ENCODE peak calls at places on chromosomes 2 and 18, in eight cellular contexts. D, H, L, R, P, A, J and S are unnamed samples.

GRCh38 chr2:230798769-230799399 is 65.9 kb upstream of the ITM2C start:
- DNase-seq in D (peak), H (no peak), L (no peak), R (peak), P (peak), A (peak), J (peak), S (peak)

GRCh38 chr18:56992777-56993176 is 154.1 kb upstream of the BOD1L2 start:
- DNase-seq in D (no peak), H (no peak), L (no peak), R (peak), P (no peak), A (no peak), J (peak), S (peak)

GRCh38 chr2:106030287-106031268 is 163.5 kb downstream of the UXS1 start:
- DNase-seq in D (peak), H (peak), L (no peak), R (peak), P (peak), A (no peak), J (peak), S (peak)

GRCh38 chr2:636649-637405 is 40.4 kb downstream of the TMEM18 start:
- DNase-seq in D (peak), H (peak), L (peak), R (peak), P (peak), A (peak), J (peak), S (peak)

GRCh38 chr2:85936421-85937068 is 47.8 kb upstream of the ST3GAL5 start:
- DNase-seq in D (peak), H (no peak), L (no peak), R (no peak), P (no peak), A (no peak), J (no peak), S (peak)

GRCh38 chr2:100742884-100743283 is 77.1 kb upstream of the NPAS2 start:
- DNase-seq in D (peak), H (no peak), L (no peak), R (peak), P (no peak), A (no peak), J (peak), S (peak)

GRCh38 chr2:207066784-207067460 is 98.8 kb downstream of the KLF7 start:
- DNase-seq in D (no peak), H (no peak), L (no peak), R (no peak), P (no peak), A (no peak), J (no peak), S (no peak)

GRCh38 chr18:3037423-3037915 is 24.5 kb upstream of the LPIN2 start:
- DNase-seq in D (peak), H (no peak), L (no peak), R (peak), P (peak), A (no peak), J (peak), S (peak)

GRCh38 chr2:68169308-68169707 is 11.6 kb downstream of the PNO1 start:
- DNase-seq in D (no peak), H (no peak), L (no peak), R (no peak), P (no peak), A (no peak), J (no peak), S (no peak)

GRCh38 chr2:172288603-172289002 is 138.8 kb upstream of the ITGA6 start:
- DNase-seq in D (no peak), H (no peak), L (no peak), R (no peak), P (peak), A (no peak), J (peak), S (peak)

GRCh38 chr2:205273148-205273547 is 409.2 kb upstream of the NRP2 start:
- DNase-seq in D (no peak), H (no peak), L (no peak), R (no peak), P (peak), A (no peak), J (no peak), S (no peak)

GRCh38 chr2:177843188-177843587 is 229.4 kb downstream of the PDE11A start:
- DNase-seq in D (no peak), H (no peak), L (no peak), R (no peak), P (no peak), A (no peak), J (no peak), S (no peak)

GRCh38 chr2:69554981-69555380 is 88.6 kb downstream of the AAK1 start:
- DNase-seq in D (peak), H (no peak), L (no peak), R (no peak), P (peak), A (no peak), J (no peak), S (peak)

GRCh38 chr18:47793609-47794008 is 136.8 kb downstream of the SMAD2 start:
- DNase-seq in D (no peak), H (no peak), L (no peak), R (no peak), P (no peak), A (no peak), J (no peak), S (no peak)

GRCh38 chr2:71528749-71529148 is 75.4 kb downstream of the DYSF start:
- DNase-seq in D (no peak), H (no peak), L (no peak), R (no peak), P (no peak), A (no peak), J (no peak), S (no peak)

GRCh38 chr2:12844511-12844910 is 127.8 kb downstream of the TRIB2 start:
- DNase-seq in D (peak), H (no peak), L (no peak), R (no peak), P (no peak), A (no peak), J (no peak), S (peak)

DNA sequence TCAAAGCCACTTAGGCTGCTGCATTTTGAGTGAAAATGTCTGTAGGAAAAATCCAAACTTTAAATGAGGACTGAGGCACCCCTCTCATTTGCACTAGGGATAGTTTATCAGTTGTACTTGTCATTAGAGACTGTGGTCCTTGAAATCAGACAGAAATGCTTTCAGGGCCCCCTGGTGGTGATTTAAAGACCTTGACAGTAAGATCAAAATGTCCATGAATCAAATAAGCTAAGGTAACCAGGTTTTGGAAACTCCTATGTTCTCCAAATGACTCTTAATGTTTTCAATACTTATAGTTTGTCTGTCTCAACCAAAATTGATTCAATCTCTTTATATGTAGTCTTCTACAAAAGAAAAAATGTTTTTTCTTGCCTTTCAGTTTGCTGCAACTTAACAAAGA is 28.8 kb upstream of the DDX18 start:
- DNase-seq in D (peak), H (no peak), L (no peak), R (peak), P (peak), A (peak), J (peak), S (peak)
- TF ChIP-seq CTCF in D (peak), H (peak), L (peak), R (peak), P (peak), A (peak), J (peak), S (peak)

GRCh38 chr2:25270061-25270460 is 71.7 kb downstream of the DNMT3A start:
- DNase-seq in D (no peak), H (no peak), L (no peak), R (no peak), P (no peak), A (no peak), J (no peak), S (no peak)
- H3K4me3 ChIP-seq in D (no peak), H (no peak), L (no peak), R (no peak), P (no peak), A (no peak), J (no peak), S (no peak)

GRCh38 chr2:239328306-239329191 is 72.3 kb downstream of the HDAC4 start:
- DNase-seq in D (peak), H (peak), L (peak), R (peak), P (peak), A (no peak), J (peak), S (peak)
- TF ChIP-seq CTCF in D (peak), H (no peak), L (no peak), R (no peak), P (no peak), A (no peak), J (peak), S (no peak)

DNA sequence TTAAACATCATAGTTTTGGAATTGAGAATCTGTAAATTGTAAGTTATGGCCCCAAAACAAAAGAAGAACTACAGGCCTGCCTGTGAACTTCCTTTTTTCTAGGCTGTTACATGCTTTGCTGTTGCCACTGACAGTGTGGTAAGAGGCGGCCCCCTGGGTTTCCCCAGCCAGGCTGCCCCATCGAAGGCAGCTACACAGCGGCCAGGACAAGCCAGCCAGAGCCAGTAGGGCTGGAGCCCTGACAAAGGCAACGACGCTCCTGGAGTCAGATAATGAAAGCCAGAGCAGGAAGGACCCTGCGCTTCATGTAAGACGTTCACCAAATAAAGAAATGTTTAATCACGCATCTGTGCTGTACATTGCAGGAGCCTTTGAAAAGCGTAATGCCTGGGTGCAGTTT is 55.0 kb downstream of the ANKRD44 start:
- DNase-seq in D (peak), H (peak), L (no peak), R (no peak), P (no peak), A (no peak), J (peak), S (peak)
- H3K4me3 ChIP-seq in D (no peak), H (no peak), L (peak), R (no peak), P (no peak), A (no peak), J (peak), S (no peak)

DNA sequence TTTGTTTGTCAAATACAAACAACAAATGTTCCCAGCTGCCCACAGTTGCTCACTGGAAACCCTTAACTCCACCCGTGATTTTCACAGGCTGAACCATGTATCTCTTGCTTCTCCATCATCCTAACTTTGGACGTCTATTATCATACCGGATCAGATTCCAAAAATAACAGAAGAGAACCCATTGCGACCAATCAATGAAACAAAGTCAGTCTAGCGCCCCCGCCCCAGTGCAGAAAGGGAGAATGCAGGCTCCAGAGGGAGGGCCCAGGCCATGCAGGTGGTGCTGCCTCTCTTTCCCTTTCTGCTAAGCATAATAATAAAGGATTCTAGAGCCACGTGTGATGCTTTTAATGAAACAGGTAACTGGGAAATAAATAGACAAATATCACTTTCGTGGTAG is 24.1 kb downstream of the COLEC12 start:
- DNase-seq in D (no peak), H (no peak), L (no peak), R (no peak), P (no peak), A (no peak), J (no peak), S (no peak)
- TF ChIP-seq CTCF in D (no peak), H (no peak), L (no peak), R (no peak), P (no peak), A (no peak), J (no peak), S (no peak)

GRCh38 chr2:43333656-43334144 is 107.3 kb upstream of the ZFP36L2 start:
- DNase-seq in D (peak), H (no peak), L (no peak), R (peak), P (peak), A (no peak), J (peak), S (peak)
- H3K4me3 ChIP-seq in D (no peak), H (peak), L (peak), R (no peak), P (no peak), A (no peak), J (no peak), S (no peak)

DNA sequence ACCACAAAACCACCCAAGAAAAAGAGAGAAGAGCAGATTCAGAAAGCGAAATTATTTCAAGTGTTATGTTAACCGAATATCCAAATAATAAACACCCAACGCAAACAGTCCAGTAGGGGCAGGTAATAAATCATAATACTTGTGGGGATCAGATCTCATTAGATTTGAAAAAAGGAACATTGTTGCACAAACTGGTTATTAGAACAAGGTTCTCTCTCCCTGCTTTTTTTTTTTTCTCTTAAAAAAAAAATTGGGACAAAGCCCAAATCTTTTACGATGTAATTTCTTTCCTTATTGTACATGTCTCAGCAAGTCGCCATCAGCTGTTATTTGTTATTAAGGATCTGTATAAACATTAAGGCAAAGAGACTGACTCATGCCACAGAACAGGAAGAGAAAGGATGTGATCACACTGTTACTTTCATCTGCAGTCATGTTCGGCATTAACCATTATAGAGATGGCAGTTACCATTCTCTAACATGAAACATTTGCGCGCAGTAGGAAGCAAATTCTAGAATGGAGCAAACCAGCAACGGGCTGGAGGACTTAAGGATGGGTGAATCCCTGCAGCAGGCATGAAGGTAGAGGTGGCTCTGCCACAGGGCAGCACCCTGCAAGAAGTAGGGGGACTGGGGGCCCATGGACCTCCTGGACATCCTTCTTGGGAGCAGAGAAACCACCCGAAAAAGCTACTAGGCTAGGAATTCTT is 42.0 kb downstream of the EPHA4 start:
- DNase-seq in D (peak), H (no peak), L (no peak), R (peak), P (peak), A (no peak), J (peak), S (peak)
- TF ChIP-seq CTCF in D (no peak), H (no peak), L (no peak), R (no peak), P (no peak), A (no peak), J (no peak), S (no peak)